ENCODE peak calls at places on chromosomes 7 and 10, in six cellular contexts. U is occipital lobe; B is ACHN; X is stimulated activated naive CD8-positive, alpha-beta T cell treated with anti-CD3 and anti-CD28 coated beads, Interleukin-15, Interleukin-2, amounts not matched to agents 100 U/mL and 50 U/mL, for 24 hours; D is SHP77 treated with DMSO at 0.1 percent for 48 hours; H is LHCN-M2. G is an unnamed sample.

GRCh38 chr10:114576132-114576487 is 82.0 kb downstream of the ABLIM1 start:
- DNase-seq in U (no peak), B (no peak), X (no peak), D (no peak), H (no peak), G (no peak)

GRCh38 chr10:96512997-96513685 is 585 bp downstream of the TLL2 start:
- DNase-seq in U (no peak), B (peak), X (peak), D (no peak), H (peak), G (peak)

GRCh38 chr7:36863901-36864701 is 139.8 kb upstream of the AOAH start:
- DNase-seq in U (no peak), B (no peak), X (peak), D (peak), H (no peak), G (peak)

GRCh38 chr10:93816123-93816747 is 58.5 kb downstream of the LGI1 start:
- DNase-seq in U (peak), B (peak), X (peak), D (peak), H (peak), G (peak)

GRCh38 chr10:84214612-84215235 is 10.6 kb downstream of the LRIT2 start:
- DNase-seq in U (no peak), B (peak), X (peak), D (no peak), H (peak), G (peak)

GRCh38 chr7:87797798-87798403 is 78.3 kb downstream of the SLC25A40 start:
- DNase-seq in U (no peak), B (peak), X (no peak), D (peak), H (peak), G (no peak)

GRCh38 chr10:60848126-60848525 is 69.8 kb downstream of the CDK1 start:
- DNase-seq in U (no peak), B (peak), X (no peak), D (no peak), H (peak), G (no peak)

GRCh38 chr10:93861825-93862224 is 32.0 kb upstream of the SLC35G1 start:
- DNase-seq in U (no peak), B (no peak), X (no peak), D (no peak), H (no peak), G (no peak)

G was measured in activated CD4-positive, alpha-beta memory T cell treated with anti-CD3 and anti-CD28 coated beads for 36 hours.